ENCODE peak calls at places on chromosomes 3 and 15, in ten cellular contexts. One of them, this sample, is unnamed.

GRCh38 chr3:29758108-29759020 is 477.5 kb downstream of the RBMS3 start:
- DNase-seq in CD8-positive, alpha-beta T cell: no peak
- DNase-seq in myocyte: peak; percentile 36
- DNase-seq in NCI-H2171 treated with DMSO at 0.1 percent for 48 hours: no peak
- DNase-seq in T-cell: no peak
- DNase-seq in RPMI7951: peak; percentile 48
- DNase-seq in skeletal muscle cell: peak; percentile 82
- DNase-seq in activated T-cell treated with anti-CD3 and anti-CD28 coated beads for 48 hours: no peak
- DNase-seq in LoVo: no peak
- DNase-seq in activated CD8-positive, alpha-beta T cell treated with anti-CD3 and anti-CD28 coated beads for 36 hours: no peak
- DNase-seq in this sample: no peak

GRCh38 chr3:48403533-48404439 is 26.1 kb downstream of the PLXNB1 start:
- DNase-seq in activated CD8-positive, alpha-beta T cell treated with anti-CD3 and anti-CD28 coated beads for 36 hours: no peak
- DNase-seq in LoVo: no peak
- DNase-seq in CD8-positive, alpha-beta T cell: peak; percentile 5
- DNase-seq in RPMI7951: no peak
- DNase-seq in activated T-cell treated with anti-CD3 and anti-CD28 coated beads for 48 hours: no peak
- DNase-seq in T-cell: peak; percentile 9
- DNase-seq in NCI-H2171 treated with DMSO at 0.1 percent for 48 hours: no peak
- DNase-seq in skeletal muscle cell: no peak
- DNase-seq in myocyte: no peak
- DNase-seq in this sample: no peak

GRCh38 chr3:10496121-10496863 is 9.1 kb downstream of the ATP2B2 start:
- DNase-seq in RPMI7951: no peak
- DNase-seq in CD8-positive, alpha-beta T cell: no peak
- DNase-seq in activated CD8-positive, alpha-beta T cell treated with anti-CD3 and anti-CD28 coated beads for 36 hours: no peak
- DNase-seq in T-cell: no peak
- DNase-seq in NCI-H2171 treated with DMSO at 0.1 percent for 48 hours: no peak
- DNase-seq in skeletal muscle cell: no peak
- DNase-seq in myocyte: no peak
- DNase-seq in activated T-cell treated with anti-CD3 and anti-CD28 coated beads for 48 hours: no peak
- DNase-seq in LoVo: no peak
- DNase-seq in this sample: no peak

GRCh38 chr3:157369712-157370447 is 66.8 kb upstream of the PTX3 start:
- DNase-seq in RPMI7951: no peak
- DNase-seq in myocyte: no peak
- DNase-seq in activated CD8-positive, alpha-beta T cell treated with anti-CD3 and anti-CD28 coated beads for 36 hours: no peak
- DNase-seq in activated T-cell treated with anti-CD3 and anti-CD28 coated beads for 48 hours: no peak
- DNase-seq in CD8-positive, alpha-beta T cell: no peak
- DNase-seq in T-cell: no peak
- DNase-seq in NCI-H2171 treated with DMSO at 0.1 percent for 48 hours: no peak
- DNase-seq in LoVo: no peak
- DNase-seq in skeletal muscle cell: peak; percentile 61
- DNase-seq in this sample: no peak

GRCh38 chr3:177106184-177106583 is 91.1 kb downstream of the TBL1XR1 start:
- DNase-seq in RPMI7951: no peak
- DNase-seq in activated T-cell treated with anti-CD3 and anti-CD28 coated beads for 48 hours: no peak
- DNase-seq in T-cell: no peak
- DNase-seq in activated CD8-positive, alpha-beta T cell treated with anti-CD3 and anti-CD28 coated beads for 36 hours: peak; percentile 26
- DNase-seq in skeletal muscle cell: no peak
- DNase-seq in myocyte: no peak
- DNase-seq in CD8-positive, alpha-beta T cell: no peak
- DNase-seq in NCI-H2171 treated with DMSO at 0.1 percent for 48 hours: no peak
- DNase-seq in LoVo: no peak
- DNase-seq in this sample: no peak

GRCh38 chr3:194871864-194872668 is 186.4 kb downstream of the FAM43A start:
- DNase-seq in activated CD8-positive, alpha-beta T cell treated with anti-CD3 and anti-CD28 coated beads for 36 hours: no peak
- DNase-seq in RPMI7951: peak; percentile 93
- DNase-seq in LoVo: peak; percentile 51
- DNase-seq in CD8-positive, alpha-beta T cell: no peak
- DNase-seq in NCI-H2171 treated with DMSO at 0.1 percent for 48 hours: peak; percentile 63
- DNase-seq in myocyte: peak; percentile 83
- DNase-seq in skeletal muscle cell: peak; percentile 27
- DNase-seq in activated T-cell treated with anti-CD3 and anti-CD28 coated beads for 48 hours: no peak
- DNase-seq in T-cell: no peak
- DNase-seq in this sample: no peak

GRCh38 chr3:48502728-48503168 is 1.2 kb downstream of the SHISA5 start:
- DNase-seq in RPMI7951: peak; percentile 17
- DNase-seq in myocyte: no peak
- DNase-seq in skeletal muscle cell: no peak
- DNase-seq in T-cell: no peak
- DNase-seq in LoVo: no peak
- DNase-seq in activated T-cell treated with anti-CD3 and anti-CD28 coated beads for 48 hours: no peak
- DNase-seq in CD8-positive, alpha-beta T cell: no peak
- DNase-seq in NCI-H2171 treated with DMSO at 0.1 percent for 48 hours: no peak
- DNase-seq in activated CD8-positive, alpha-beta T cell treated with anti-CD3 and anti-CD28 coated beads for 36 hours: no peak
- DNase-seq in this sample: no peak

GRCh38 chr3:197599089-197599765 is 43.5 kb upstream of the BDH1 start:
- DNase-seq in skeletal muscle cell: peak; percentile 36
- DNase-seq in myocyte: peak; percentile 79
- DNase-seq in CD8-positive, alpha-beta T cell: peak; percentile 72
- DNase-seq in activated CD8-positive, alpha-beta T cell treated with anti-CD3 and anti-CD28 coated beads for 36 hours: peak; percentile 86
- DNase-seq in T-cell: peak; percentile 67
- DNase-seq in activated T-cell treated with anti-CD3 and anti-CD28 coated beads for 48 hours: peak; percentile 68
- DNase-seq in LoVo: peak; percentile 71
- DNase-seq in RPMI7951: peak; percentile 76
- DNase-seq in NCI-H2171 treated with DMSO at 0.1 percent for 48 hours: no peak
- DNase-seq in this sample: peak; percentile 60

GRCh38 chr3:1609416-1609815 is 489.2 kb upstream of the CNTN4 start:
- DNase-seq in T-cell: no peak
- DNase-seq in activated CD8-positive, alpha-beta T cell treated with anti-CD3 and anti-CD28 coated beads for 36 hours: no peak
- DNase-seq in skeletal muscle cell: no peak
- DNase-seq in myocyte: peak; percentile 44
- DNase-seq in CD8-positive, alpha-beta T cell: no peak
- DNase-seq in RPMI7951: no peak
- DNase-seq in activated T-cell treated with anti-CD3 and anti-CD28 coated beads for 48 hours: no peak
- DNase-seq in LoVo: no peak
- DNase-seq in NCI-H2171 treated with DMSO at 0.1 percent for 48 hours: no peak
- DNase-seq in this sample: no peak

GRCh38 chr15:26970712-26971210 is at the start of gene GABRG3:
- DNase-seq in CD8-positive, alpha-beta T cell: no peak
- DNase-seq in myocyte: no peak
- DNase-seq in RPMI7951: no peak
- DNase-seq in LoVo: no peak
- DNase-seq in NCI-H2171 treated with DMSO at 0.1 percent for 48 hours: no peak
- DNase-seq in activated T-cell treated with anti-CD3 and anti-CD28 coated beads for 48 hours: no peak
- DNase-seq in activated CD8-positive, alpha-beta T cell treated with anti-CD3 and anti-CD28 coated beads for 36 hours: no peak
- DNase-seq in T-cell: no peak
- DNase-seq in skeletal muscle cell: no peak
- DNase-seq in this sample: no peak

GRCh38 chr15:70054884-70055387 is 42.8 kb downstream of the TLE3 start:
- DNase-seq in LoVo: no peak
- DNase-seq in myocyte: peak; percentile 16
- DNase-seq in skeletal muscle cell: no peak
- DNase-seq in activated T-cell treated with anti-CD3 and anti-CD28 coated beads for 48 hours: no peak
- DNase-seq in CD8-positive, alpha-beta T cell: no peak
- DNase-seq in activated CD8-positive, alpha-beta T cell treated with anti-CD3 and anti-CD28 coated beads for 36 hours: no peak
- DNase-seq in RPMI7951: no peak
- DNase-seq in NCI-H2171 treated with DMSO at 0.1 percent for 48 hours: peak; percentile 92
- DNase-seq in T-cell: no peak
- DNase-seq in this sample: no peak

This sample was measured in effector memory CD4-positive, alpha-beta T cell.